ENCODE peak calls at places on chromosome 13, in four cellular contexts. T is LHCN-M2, U is BE2C, Y is RKO. E is an unnamed sample.

GRCh38 chr13:95201814-95202521 is 99.3 kb downstream of the ABCC4 start:
- DNase-seq in T (no peak), U (peak; percentile 56), Y (no peak), E (no peak)

GRCh38 chr13:25902946-25903345 is 148.9 kb downstream of the SHISA2 start:
- DNase-seq in T (no peak), U (no peak), Y (no peak), E (no peak)

GRCh38 chr13:112052213-112052612 is 14.7 kb upstream of the SOX1 start:
- DNase-seq in T (no peak), U (no peak), Y (no peak), E (no peak)

GRCh38 chr13:40186636-40187323 is 479.7 kb downstream of the FOXO1 start:
- DNase-seq in T (no peak), U (no peak), Y (no peak), E (no peak)

GRCh38 chr13:48902421-48902820 is 73.3 kb upstream of the FNDC3A start:
- DNase-seq in T (peak; percentile 65), U (no peak), Y (no peak), E (no peak)

GRCh38 chr13:53442979-53443378 is 414.4 kb downstream of the OLFM4 start:
- DNase-seq in T (no peak), U (no peak), Y (no peak), E (no peak)

GRCh38 chr13:30153871-30154426 is 153.4 kb downstream of the KATNAL1 start:
- DNase-seq in T (no peak), U (no peak), Y (no peak), E (no peak)

GRCh38 chr13:77928909-77929308 is 10.3 kb upstream of the EDNRB start:
- DNase-seq in T (peak; percentile 32), U (no peak), Y (peak; percentile 75), E (no peak)

GRCh38 chr13:98606296-98606695 is 29.4 kb upstream of the STK24 start:
- DNase-seq in T (no peak), U (no peak), Y (no peak), E (no peak)

E was measured in AG09309.